ENCODE peak calls at places on chromosome 9, in seven cellular contexts. T is PC-3, K is activated B cell treated with CpG ODN at 0.5 μM for 24 hours, G is pancreas, M is lung, S is stomach, W is fibroblast of lung. J is an unnamed sample.

GRCh38 chr9:137088121-137088520 is 1.3 kb downstream of the MAN1B1 start:
- DNase-seq in T (no peak), K (no peak), G (no peak), M (no peak), S (no peak), W (no peak), J (no peak)

GRCh38 chr9:10586407-10586806 is 26.4 kb downstream of the PTPRD start:
- DNase-seq in T (no peak), K (no peak), G (no peak), M (no peak), S (no peak), W (no peak), J (no peak)

GRCh38 chr9:87479801-87480201 is 17.9 kb upstream of the DAPK1 start:
- DNase-seq in T (no peak), K (no peak), G (no peak), M (no peak), S (no peak), W (peak), J (no peak)

GRCh38 chr9:133990366-133991210 is 1.5 kb downstream of the VAV2 start:
- DNase-seq in T (peak), K (no peak), G (peak), M (peak), S (peak), W (peak), J (no peak)

GRCh38 chr9:119838210-119838609 is 469.0 kb upstream of the BRINP1 start:
- DNase-seq in T (no peak), K (no peak), G (no peak), M (no peak), S (no peak), W (peak), J (no peak)

GRCh38 chr9:83242066-83242465 is 179.1 kb upstream of the RASEF start:
- DNase-seq in T (peak), K (no peak), G (no peak), M (no peak), S (no peak), W (no peak), J (no peak)

GRCh38 chr9:131238402-131239021 is 37.8 kb downstream of the FAM78A start:
- DNase-seq in T (no peak), K (peak), G (peak), M (no peak), S (no peak), W (peak), J (no peak)

GRCh38 chr9:37706290-37706689 is 47.3 kb upstream of the TRMT10B start:
- DNase-seq in T (peak), K (no peak), G (no peak), M (no peak), S (no peak), W (peak), J (no peak)

GRCh38 chr9:72476617-72477375 is 44.6 kb upstream of the TMC1 start:
- DNase-seq in T (peak), K (no peak), G (no peak), M (no peak), S (peak), W (peak), J (no peak)

GRCh38 chr9:87270241-87271234 is 227.1 kb upstream of the DAPK1 start:
- DNase-seq in T (no peak), K (no peak), G (no peak), M (no peak), S (no peak), W (peak), J (peak)

GRCh38 chr9:89739531-89740315 is 134.9 kb downstream of the GADD45G start:
- DNase-seq in T (no peak), K (no peak), G (no peak), M (no peak), S (no peak), W (no peak), J (no peak)

GRCh38 chr9:107397076-107398049 is 92.2 kb downstream of the KLF4 start:
- DNase-seq in T (peak), K (no peak), G (no peak), M (peak), S (peak), W (peak), J (peak)

GRCh38 chr9:111599092-111599947 is at the start of gene PTGR1:
- DNase-seq in T (peak), K (peak), G (peak), M (peak), S (peak), W (peak), J (peak)

GRCh38 chr9:138058181-138058580 is 180.6 kb downstream of the CACNA1B start:
- DNase-seq in T (no peak), K (no peak), G (no peak), M (no peak), S (no peak), W (no peak), J (no peak)

GRCh38 chr9:128124873-128125574 is 2.5 kb downstream of the PTGES2 start:
- DNase-seq in T (peak), K (no peak), G (peak), M (no peak), S (peak), W (peak), J (no peak)

GRCh38 chr9:93523518-93524144 is 52.8 kb upstream of the PHF2 start:
- DNase-seq in T (no peak), K (no peak), G (no peak), M (no peak), S (no peak), W (no peak), J (no peak)

GRCh38 chr9:130688070-130688469 is 5.5 kb upstream of the EXOSC2 start:
- DNase-seq in T (no peak), K (no peak), G (no peak), M (no peak), S (no peak), W (no peak), J (no peak)

GRCh38 chr9:30697958-30698357 is 1686.5 kb upstream of the ACO1 start:
- DNase-seq in T (no peak), K (no peak), G (no peak), M (no peak), S (no peak), W (no peak), J (no peak)

GRCh38 chr9:93674580-93675335 is 98.4 kb downstream of the PHF2 start:
- DNase-seq in T (no peak), K (peak), G (peak), M (no peak), S (peak), W (no peak), J (no peak)

GRCh38 chr9:94054731-94055130 is 29.5 kb upstream of the PTPDC1 start:
- DNase-seq in T (no peak), K (no peak), G (no peak), M (no peak), S (no peak), W (no peak), J (no peak)

GRCh38 chr9:79325501-79325900 is 246.3 kb upstream of the TLE4 start:
- DNase-seq in T (no peak), K (no peak), G (no peak), M (no peak), S (no peak), W (peak), J (peak)

GRCh38 chr9:133116346-133117231 is 4.5 kb downstream of the RALGDS start:
- DNase-seq in T (no peak), K (no peak), G (peak), M (no peak), S (no peak), W (no peak), J (no peak)

GRCh38 chr9:137301086-137301947 is 754 bp downstream of the NRARP start:
- DNase-seq in T (peak), K (no peak), G (peak), M (no peak), S (peak), W (peak), J (no peak)

GRCh38 chr9:135926402-135927194 is 19.3 kb upstream of the CAMSAP1 start:
- DNase-seq in T (peak), K (no peak), G (peak), M (peak), S (peak), W (peak), J (peak)

GRCh38 chr9:97954550-97954989 is 16.6 kb upstream of the HEMGN start:
- DNase-seq in T (peak), K (no peak), G (no peak), M (peak), S (peak), W (peak), J (no peak)
- TF ChIP-seq CTCF in T (peak), K (no peak), G (peak), M (peak), S (peak), W (peak), J (peak)

GRCh38 chr9:22452415-22453010 is 5.9 kb downstream of the DMRTA1 start:
- DNase-seq in T (peak), K (no peak), G (no peak), M (peak), S (peak), W (peak), J (no peak)

GRCh38 chr9:22447607-22448305 is 1.1 kb downstream of the DMRTA1 start:
- DNase-seq in T (peak), K (no peak), G (no peak), M (no peak), S (peak), W (peak), J (no peak)

GRCh38 chr9:22446589-22446949 is at the start of gene DMRTA1:
- DNase-seq in T (peak), K (no peak), G (peak), M (peak), S (peak), W (peak), J (no peak)

DNA sequence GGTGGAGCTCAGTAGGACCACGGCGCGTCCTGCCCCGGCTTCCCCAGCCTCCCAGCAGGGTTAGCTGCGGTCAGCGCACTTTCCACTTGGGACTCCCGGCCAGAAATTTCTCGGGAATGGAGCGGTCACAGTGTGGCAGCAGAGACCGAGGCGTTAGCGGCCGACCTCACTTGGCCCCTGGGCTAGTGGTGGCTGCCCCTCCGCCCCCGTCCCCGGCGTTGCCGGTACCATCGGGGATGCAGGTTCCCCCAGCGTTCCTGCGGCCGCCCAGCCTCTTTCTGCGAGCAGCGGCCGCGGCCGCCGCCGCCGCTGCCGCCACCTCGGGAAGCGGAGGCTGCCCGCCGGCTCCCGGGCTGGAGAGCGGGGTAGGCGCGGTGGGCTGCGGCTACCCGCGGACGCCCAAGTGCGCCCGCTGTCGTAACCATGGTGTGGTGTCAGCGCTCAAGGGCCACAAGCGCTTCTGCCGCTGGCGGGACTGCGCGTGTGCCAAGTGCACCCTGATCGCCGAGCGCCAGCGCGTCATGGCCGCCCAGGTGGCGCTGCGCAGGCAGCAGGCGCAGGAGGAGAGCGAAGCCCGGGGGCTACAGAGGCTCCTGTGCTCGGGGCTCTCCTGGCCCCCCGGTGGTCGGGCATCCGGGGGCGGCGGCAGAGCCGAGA is 454 bp downstream of the DMRTA1 start:
- DNase-seq in T (peak), K (peak), G (peak), M (peak), S (peak), W (peak), J (no peak)
- TF ChIP-seq CTCF in T (peak), K (no peak), G (no peak), M (no peak), S (no peak), W (no peak), J (peak)

DNA sequence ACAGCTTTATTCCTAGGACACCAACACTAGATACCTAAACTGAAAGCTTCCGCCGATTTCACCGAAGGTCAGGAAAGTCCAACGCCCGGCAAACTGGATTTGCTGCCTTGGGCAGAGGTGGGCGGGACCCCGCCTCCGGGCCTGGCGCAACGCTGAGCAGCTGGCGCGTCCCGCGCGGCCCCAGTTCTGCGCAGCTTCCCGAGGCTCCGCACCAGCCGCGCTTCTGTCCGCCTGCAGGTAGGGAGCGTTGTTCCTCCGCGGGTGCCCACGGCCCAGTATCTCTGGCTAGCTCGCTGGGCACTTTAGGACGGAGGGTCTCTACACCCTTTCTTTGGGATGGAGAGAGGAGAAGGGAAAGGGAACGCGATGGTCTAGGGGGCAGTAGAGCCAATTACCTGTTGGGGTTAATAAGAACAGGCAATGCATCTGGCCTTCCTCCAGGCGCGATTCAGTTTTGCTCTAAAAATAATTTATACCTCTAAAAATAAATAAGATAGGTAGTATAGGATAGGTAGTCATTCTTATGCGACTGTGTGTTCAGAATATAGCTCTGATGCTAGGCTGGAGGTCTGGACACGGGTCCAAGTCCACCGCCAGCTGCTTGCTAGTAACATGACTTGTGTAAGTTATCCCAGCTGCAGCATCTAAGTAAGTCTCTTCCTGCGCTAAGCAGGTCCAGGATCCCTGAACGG is at the start of gene CD274:
- DNase-seq in T (peak), K (peak), G (peak), M (peak), S (peak), W (peak), J (peak)
- TF ChIP-seq CTCF in T (peak), K (no peak), G (no peak), M (peak), S (peak), W (peak), J (peak)

GRCh38 chr9:34869390-34869789 is 88.7 kb upstream of the PHF24 start:
- DNase-seq in T (peak), K (no peak), G (no peak), M (no peak), S (no peak), W (peak), J (no peak)
- TF ChIP-seq CTCF in T (peak), K (no peak), G (no peak), M (peak), S (no peak), W (peak), J (peak)